ENCODE peak calls at places on chromosomes 12 and 14, in six cellular contexts. I, Q, S, D, O and L are unnamed samples.

GRCh38 chr12:105444050-105444808 is 113.7 kb downstream of the C12orf75 start:
- DNase-seq in Q (peak), S (no peak), D (no peak), O (no peak), I (no peak), L (no peak)

GRCh38 chr14:77119852-77120251 is 21.7 kb downstream of the ZDHHC22 start:
- DNase-seq in Q (no peak), S (no peak), D (no peak), O (no peak), I (no peak), L (no peak)

GRCh38 chr14:101628471-101628966 is 67.2 kb downstream of the DIO3 start:
- DNase-seq in S (no peak), D (peak), O (peak), I (peak), Q (peak), L (peak)

GRCh38 chr14:68145036-68145435 is 325.5 kb downstream of the RAD51B start:
- DNase-seq in S (no peak), D (peak), O (peak), I (no peak), Q (peak), L (no peak)

GRCh38 chr12:47409310-47409709 is 296.5 kb downstream of the RPAP3 start:
- DNase-seq in D (no peak), I (no peak), O (no peak), Q (no peak), S (no peak), L (no peak)

GRCh38 chr12:60415361-60415760 is 819.5 kb downstream of the SLC16A7 start:
- DNase-seq in I (no peak), S (no peak), Q (no peak), D (no peak), O (no peak), L (no peak)

GRCh38 chr12:111643428-111643826 is 42.3 kb downstream of the BRAP start:
- DNase-seq in I (no peak), O (peak), S (no peak), Q (no peak), D (peak), L (no peak)

GRCh38 chr14:66804141-66804540 is 296.2 kb downstream of the GPHN start:
- DNase-seq in I (no peak), D (no peak), S (no peak), O (no peak), Q (no peak), L (no peak)

GRCh38 chr14:92880851-92881250 is 42.1 kb upstream of the CHGA start:
- DNase-seq in D (no peak), S (no peak), Q (peak), O (peak), I (no peak), L (peak)

GRCh38 chr12:116087962-116088361 is 189.5 kb downstream of the MED13L start:
- DNase-seq in S (no peak), D (no peak), I (no peak), O (no peak), Q (no peak), L (no peak)

GRCh38 chr12:92402415-92402814 is 256.8 kb upstream of the BTG1 start:
- DNase-seq in S (no peak), D (no peak), O (no peak), I (no peak), Q (no peak), L (no peak)

GRCh38 chr12:52346596-52346995 is 20.7 kb downstream of the KRT85 start:
- DNase-seq in I (no peak), Q (no peak), S (no peak), O (peak), D (no peak), L (no peak)

GRCh38 chr14:100586153-100586519 is 1.1 kb downstream of the BEGAIN start:
- DNase-seq in O (no peak), S (no peak), I (peak), Q (no peak), D (no peak), L (no peak)

GRCh38 chr14:100587763-100588411 is 670 bp upstream of the BEGAIN start:
- DNase-seq in Q (no peak), O (no peak), D (no peak), I (peak), S (no peak), L (no peak)

GRCh38 chr14:100585448-100586152 is 1.6 kb downstream of the BEGAIN start:
- DNase-seq in O (no peak), Q (no peak), S (no peak), D (no peak), I (peak), L (no peak)

GRCh38 chr14:100587248-100587762 is at the start of gene BEGAIN:
- DNase-seq in Q (no peak), I (no peak), O (no peak), S (no peak), D (no peak), L (no peak)

DNA sequence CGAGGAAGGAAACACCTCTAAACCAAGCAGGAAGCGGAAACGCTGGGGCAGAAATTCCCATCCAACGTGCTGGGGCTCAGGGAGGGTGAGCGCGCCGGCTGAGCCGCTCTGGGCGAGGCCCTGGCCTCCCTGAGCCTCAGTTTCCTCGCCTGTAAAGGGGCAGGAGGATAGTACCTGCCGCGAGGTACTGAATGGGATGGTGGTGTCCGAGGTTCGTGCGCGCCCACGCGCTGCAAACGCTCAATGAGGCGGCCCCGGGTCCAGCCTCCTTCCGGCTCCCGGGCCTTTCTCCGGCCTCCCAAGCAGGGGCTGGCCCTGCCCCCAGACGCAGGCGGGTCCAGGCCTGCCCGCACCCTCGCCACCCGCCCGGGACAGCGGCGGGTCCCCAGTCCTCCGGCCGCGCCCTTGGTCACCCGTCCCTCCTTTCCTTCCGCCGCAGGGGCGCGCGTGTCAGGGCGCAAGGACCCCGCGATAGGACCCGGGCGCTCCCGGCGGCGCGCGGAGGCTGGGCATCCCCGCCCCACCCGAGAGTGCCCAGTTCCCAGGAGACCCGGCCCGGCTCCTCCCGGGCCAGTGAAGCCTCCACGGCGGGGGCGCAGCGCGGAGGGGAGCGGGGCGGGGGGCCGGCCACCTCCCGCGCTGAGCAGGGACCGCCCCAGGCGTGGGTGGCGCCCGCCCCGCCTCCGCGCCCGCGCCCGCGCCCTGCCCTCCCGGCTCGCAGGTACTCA is 533 bp downstream of the BEGAIN start:
- DNase-seq in Q (peak), S (no peak), I (peak), D (peak), O (no peak), L (peak)
- TF ChIP-seq POLR2A in Q (peak), S (no peak), I (no peak), D (peak), O (no peak), L (peak)

DNA sequence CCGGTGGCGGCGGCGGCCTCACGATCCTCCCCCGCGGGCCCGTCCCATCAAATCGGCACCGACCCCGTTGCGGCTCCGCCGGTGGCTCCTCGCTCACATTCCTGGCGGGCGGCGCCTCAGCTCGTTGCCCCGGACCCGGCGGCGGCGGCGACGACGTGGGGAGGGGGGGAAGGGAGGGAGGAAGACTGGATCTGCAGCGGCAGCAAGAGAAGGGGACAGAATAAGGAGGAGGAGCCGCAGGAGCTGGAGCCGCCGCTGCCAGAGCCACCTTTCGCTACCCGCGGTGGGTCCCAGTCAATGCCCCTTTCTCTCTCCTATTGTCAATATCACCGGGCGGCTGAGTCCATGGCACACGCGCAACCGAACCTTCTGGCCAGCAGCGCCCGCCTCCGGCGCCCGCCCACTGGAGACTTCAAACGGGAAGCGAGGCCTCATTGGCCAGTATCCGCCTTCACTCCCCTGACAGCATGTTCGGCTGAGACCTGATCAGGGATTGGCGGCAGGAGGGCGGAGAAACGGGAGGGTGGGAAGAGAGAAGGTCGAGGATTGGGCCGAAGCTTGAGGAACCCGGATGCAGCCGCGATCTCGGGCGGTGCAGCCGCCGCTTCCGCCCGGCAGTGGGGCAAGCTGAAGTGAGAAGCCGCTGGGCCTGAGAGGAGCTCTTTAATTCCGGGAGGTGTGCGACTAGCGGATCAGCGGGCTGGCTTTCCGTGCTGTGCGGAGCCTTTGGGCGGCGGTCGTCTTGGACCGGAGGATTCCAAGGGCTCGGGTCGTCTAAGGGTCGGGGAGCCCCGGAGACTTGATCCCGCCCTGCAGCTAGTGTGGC is at the start of gene PPP2R5E:
- DNase-seq in Q (peak), S (peak), O (peak), D (peak), I (peak), L (peak)
- TF ChIP-seq POLR2A in Q (peak), S (no peak), O (peak), D (peak), I (peak), L (peak)

DNA sequence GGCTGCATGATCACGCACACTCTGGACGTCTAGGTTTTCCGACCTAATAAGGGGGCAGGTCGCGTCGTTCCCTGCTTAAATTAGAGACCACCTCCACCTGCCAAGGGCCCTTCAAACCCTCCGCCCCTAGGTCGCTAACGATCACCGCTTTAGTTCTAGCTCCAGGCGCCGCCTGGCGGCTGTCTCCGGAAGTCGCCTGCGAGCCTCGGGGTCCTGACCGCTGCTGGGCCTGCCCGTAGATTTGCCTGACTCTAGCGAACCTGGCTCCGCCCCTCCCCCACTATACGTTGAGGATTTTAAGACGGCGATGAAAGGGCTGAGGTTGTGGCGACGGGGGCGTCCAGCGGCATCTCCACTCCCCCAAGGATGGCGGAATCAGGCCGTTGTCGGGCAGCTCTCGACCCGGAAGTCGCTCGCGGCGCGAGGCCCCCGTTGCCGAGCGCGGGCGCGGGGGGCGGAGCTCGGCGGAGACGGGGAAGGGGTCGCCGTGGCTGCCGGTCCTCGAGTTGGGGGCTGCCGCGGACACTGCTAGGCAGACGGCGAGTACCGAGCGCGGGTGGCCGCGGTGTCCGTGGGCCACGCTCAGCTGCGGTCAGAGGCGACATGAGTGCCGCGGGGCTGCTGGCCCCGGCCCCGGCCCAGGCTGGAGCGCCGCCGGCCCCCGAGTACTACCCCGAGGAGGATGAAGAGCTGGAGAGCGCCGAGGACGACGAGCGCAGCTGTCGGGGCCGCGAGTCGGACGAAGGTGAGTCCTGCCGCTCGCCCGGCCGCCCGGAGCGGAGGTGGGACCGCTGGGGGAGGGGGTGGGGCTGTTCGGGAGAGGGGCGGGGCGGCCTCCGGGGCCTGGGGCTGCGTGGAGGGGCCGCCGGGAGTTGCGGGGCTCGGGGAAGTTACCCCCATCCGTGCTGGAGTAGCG is at the start of gene SUDS3:
- DNase-seq in D (peak), I (peak), S (peak), Q (peak), O (peak), L (peak)
- TF ChIP-seq POLR2A in D (peak), I (no peak), S (no peak), Q (peak), O (peak), L (no peak)

GRCh38 chr12:55996715-55997534 is at the start of gene SUOX:
- DNase-seq in Q (peak), S (peak), I (peak), O (peak), D (peak), L (peak)
- TF ChIP-seq POLR2A in Q (peak), S (no peak), I (no peak), O (peak), D (peak), L (peak)

GRCh38 chr12:6069452-6070093 is 54.9 kb downstream of the VWF start:
- DNase-seq in Q (no peak), O (peak), S (no peak), D (no peak), I (no peak), L (no peak)
- TF ChIP-seq POLR2A in Q (no peak), O (no peak), S (no peak), D (no peak), I (no peak), L (no peak)

DNA sequence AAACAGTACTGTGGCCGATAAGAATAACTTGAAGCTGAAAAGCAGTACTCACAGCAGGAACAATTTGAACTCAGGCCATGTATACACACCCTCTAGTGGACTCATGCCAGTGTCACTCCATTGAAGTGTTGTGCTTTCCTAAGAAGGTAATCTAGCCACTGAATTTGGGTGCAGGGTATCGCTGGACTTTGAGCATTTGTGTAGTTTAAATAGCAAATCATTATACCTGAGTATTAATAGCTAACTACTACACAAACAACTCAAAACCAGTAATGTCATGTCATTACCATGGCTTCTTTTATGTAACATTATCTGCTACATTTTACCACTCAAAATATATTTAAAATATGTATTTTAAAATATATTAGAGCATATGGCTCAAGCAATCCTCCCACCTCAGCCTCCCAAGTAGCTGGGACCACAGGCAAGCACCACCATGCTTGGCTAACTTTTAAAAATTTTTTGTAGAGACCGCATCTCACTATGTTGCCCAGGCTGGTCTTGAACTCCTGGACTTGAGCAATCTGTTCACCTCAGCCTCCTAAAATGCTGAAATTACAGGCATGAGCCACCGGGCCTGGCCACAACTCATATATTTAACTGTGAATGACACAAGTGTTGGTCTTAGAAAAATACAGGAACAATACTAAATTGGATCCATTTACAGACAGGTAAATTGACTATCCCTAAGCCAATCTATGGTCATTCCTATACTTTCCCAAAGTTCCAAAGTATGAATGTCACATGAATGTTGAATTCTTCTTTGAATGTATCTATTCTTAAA is 25.6 kb upstream of the ARID4A start:
- DNase-seq in D (no peak), S (no peak), I (no peak), O (peak), Q (peak), L (no peak)
- TF ChIP-seq POLR2A in D (no peak), S (no peak), I (no peak), O (no peak), Q (no peak), L (no peak)

DNA sequence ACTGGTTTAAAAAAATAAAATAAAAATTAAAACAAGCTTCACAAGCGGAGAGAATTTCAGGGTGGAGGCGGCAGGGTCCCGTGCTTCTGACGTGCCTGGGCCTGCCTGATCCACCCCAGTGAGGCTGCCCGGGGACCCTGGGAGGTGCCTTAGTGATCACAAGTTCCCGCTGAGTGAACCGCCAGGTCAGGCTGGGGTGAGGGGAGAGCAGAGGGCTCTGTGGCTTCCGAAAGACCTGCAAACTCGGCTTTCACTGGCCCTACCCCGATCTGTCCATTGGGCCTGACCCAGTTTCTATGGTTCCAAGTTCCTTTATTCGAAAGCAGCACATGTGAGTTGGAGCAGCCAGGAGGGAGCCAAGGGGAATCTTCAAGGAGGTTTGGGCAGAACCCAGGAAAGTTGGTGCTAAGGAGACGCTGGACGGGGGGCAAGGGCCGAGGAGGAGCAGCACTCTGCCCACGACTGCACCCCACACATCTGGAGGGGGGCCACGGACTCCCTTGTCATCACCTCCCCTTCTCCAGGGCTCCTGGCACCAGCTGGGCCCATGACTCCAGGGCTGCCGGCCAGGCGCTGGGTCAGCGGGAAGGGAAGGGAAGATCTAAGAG is 12.9 kb downstream of the MMP14 start:
- DNase-seq in O (peak), D (peak), I (peak), S (peak), Q (no peak), L (no peak)
- TF ChIP-seq POLR2A in O (no peak), D (no peak), I (no peak), S (no peak), Q (no peak), L (no peak)

DNA sequence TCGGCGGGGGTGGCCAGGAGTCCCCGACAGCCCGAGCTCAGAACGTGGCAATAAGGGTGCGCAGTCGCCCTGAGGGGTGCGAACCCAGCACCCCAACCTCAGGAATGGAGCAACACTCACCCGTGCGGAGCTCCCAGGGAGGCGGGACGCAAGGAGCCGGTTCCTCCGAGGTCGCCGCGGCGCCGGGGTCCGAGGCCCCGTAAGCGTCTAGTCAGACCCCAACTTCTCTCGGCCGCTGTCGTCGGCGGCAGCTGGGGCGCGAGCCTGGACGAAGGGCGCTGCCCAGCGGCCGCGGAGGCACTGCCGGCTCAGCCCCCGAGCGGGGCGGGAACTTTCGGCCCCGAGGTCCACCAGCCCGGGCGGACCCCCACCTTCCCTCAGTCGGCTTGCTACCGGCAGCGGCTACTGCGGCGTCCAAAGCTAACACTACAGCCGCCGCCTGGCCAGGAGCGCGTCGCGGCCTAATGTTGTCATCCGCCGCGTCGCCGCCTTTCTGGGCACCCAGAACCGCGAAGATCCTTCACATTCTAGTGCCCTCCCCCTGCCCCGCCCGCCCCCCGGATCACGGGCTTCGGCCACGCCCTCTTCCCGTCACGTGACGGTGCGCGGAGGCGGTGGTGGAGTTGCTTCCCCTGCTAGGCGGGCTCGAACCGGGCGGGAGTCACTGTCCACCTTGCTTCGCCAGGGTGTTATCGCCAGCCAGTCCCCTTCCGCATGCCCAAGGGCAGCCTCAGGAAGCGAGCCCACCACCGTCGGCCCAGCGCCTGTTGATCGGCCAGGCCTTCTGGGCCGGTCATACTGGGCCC is at the start of gene OSBPL8:
- DNase-seq in D (peak), S (peak), Q (peak), O (peak), I (peak), L (peak)
- TF ChIP-seq POLR2A in D (peak), S (peak), Q (peak), O (peak), I (peak), L (peak)

GRCh38 chr12:119601877-119602536 is 8.4 kb downstream of the TMEM233 start:
- DNase-seq in I (no peak), Q (no peak), D (no peak), S (no peak), O (no peak), L (no peak)
- TF ChIP-seq POLR2A in I (no peak), Q (no peak), D (no peak), S (no peak), O (no peak), L (no peak)

GRCh38 chr12:48925218-48925871 is at the start of gene FKBP11:
- DNase-seq in I (peak), O (peak), S (peak), D (peak), Q (peak), L (no peak)
- TF ChIP-seq POLR2A in I (no peak), O (peak), S (no peak), D (peak), Q (peak), L (no peak)